ENCODE peak calls at places on chromosomes 3 and 15, in four cellular contexts. C is IMR-90, H is HepG2, B is K562. R is an unnamed sample.

GRCh38 chr3:73086071-73086494 is 24.6 kb downstream of the EBLN2 start:
- DNase-seq in C (peak), H (peak), B (peak), R (no peak)

GRCh38 chr3:134931045-134931775 is 136.2 kb downstream of the EPHB1 start:
- DNase-seq in C (no peak), H (no peak), B (no peak), R (no peak)

GRCh38 chr3:122975163-122975923 is 52.2 kb downstream of the SEMA5B start:
- DNase-seq in C (peak), H (no peak), B (no peak), R (no peak)

GRCh38 chr15:67092726-67093125 is 27.3 kb downstream of the SMAD3 start:
- DNase-seq in C (no peak), H (no peak), B (no peak), R (no peak)

GRCh38 chr3:129872107-129872506 is 21.4 kb downstream of the TMCC1 start:
- DNase-seq in C (no peak), H (no peak), B (no peak), R (no peak)

GRCh38 chr3:166526878-166527277 is 689.7 kb upstream of the BCHE start:
- DNase-seq in C (no peak), H (no peak), B (no peak), R (no peak)

GRCh38 chr3:54067060-54067459 is 55.3 kb upstream of the CACNA2D3 start:
- DNase-seq in C (no peak), H (no peak), B (no peak), R (no peak)

GRCh38 chr15:89783111-89783860 is 7.2 kb downstream of the MESP2 start:
- DNase-seq in C (peak), H (no peak), B (peak), R (no peak)

GRCh38 chr3:16056210-16056607 is 118.3 kb upstream of the GALNT15 start:
- DNase-seq in C (no peak), H (no peak), B (no peak), R (no peak)

GRCh38 chr3:123314409-123315270 is 112.9 kb downstream of the SEC22A start:
- DNase-seq in C (no peak), H (no peak), B (no peak), R (no peak)

GRCh38 chr15:92908369-92909057 is 8.4 kb downstream of the CHD2 start:
- DNase-seq in C (no peak), H (no peak), B (no peak), R (no peak)

GRCh38 chr15:90115783-90116182 is 13.5 kb upstream of the IDH2 start:
- DNase-seq in C (no peak), H (no peak), B (no peak), R (no peak)

GRCh38 chr3:23183731-23184130 is 19.4 kb upstream of the UBE2E2 start:
- DNase-seq in C (peak), H (peak), B (peak), R (no peak)

GRCh38 chr3:14925729-14926591 is 21.4 kb upstream of the NR2C2 start:
- DNase-seq in C (peak), H (peak), B (peak), R (no peak)

GRCh38 chr3:197371521-197372075 is 73.2 kb upstream of the DLG1 start:
- DNase-seq in C (no peak), H (no peak), B (no peak), R (no peak)

GRCh38 chr3:20288050-20288449 is 102.0 kb upstream of the SGO1 start:
- DNase-seq in C (no peak), H (no peak), B (no peak), R (no peak)

GRCh38 chr15:94584833-94585244 is 353.5 kb downstream of the MCTP2 start:
- DNase-seq in C (no peak), H (no peak), B (peak), R (peak)

GRCh38 chr3:8835385-8835784 is 66.0 kb upstream of the OXTR start:
- DNase-seq in C (no peak), H (no peak), B (no peak), R (no peak)

GRCh38 chr3:188176476-188176875 is 22.5 kb downstream of the LPP start:
- DNase-seq in C (no peak), H (no peak), B (no peak), R (no peak)

GRCh38 chr3:65751123-65751700 is 287.5 kb downstream of the MAGI1 start:
- DNase-seq in C (peak), H (peak), B (peak), R (no peak)

GRCh38 chr15:40263036-40263754 is 19.7 kb downstream of the ANKRD63 start:
- DNase-seq in C (peak), H (no peak), B (no peak), R (no peak)

GRCh38 chr3:106575029-106575428 is 706.2 kb upstream of the CBLB start:
- DNase-seq in C (no peak), H (no peak), B (no peak), R (no peak)

GRCh38 chr15:55407949-55408766 is at the start of the genes CCPG1 and PIERCE2:
- DNase-seq in C (peak), H (peak), B (peak), R (peak)

GRCh38 chr3:136891934-136892855 is 30.2 kb downstream of the NCK1 start:
- DNase-seq in C (no peak), H (no peak), B (no peak), R (no peak)

GRCh38 chr3:138174421-138175122 is at the start of gene DBR1:
- DNase-seq in C (peak), H (peak), B (peak), R (peak)

GRCh38 chr3:69181592-69182211 is 59.3 kb upstream of the LMOD3 start:
- DNase-seq in C (peak), H (peak), B (no peak), R (no peak)

GRCh38 chr15:90855139-90855538 is 13.2 kb upstream of the FURIN start:
- DNase-seq in C (no peak), H (no peak), B (no peak), R (no peak)

GRCh38 chr15:90001683-90002427 is 731 bp downstream of the ZNF710 start:
- DNase-seq in C (peak), H (peak), B (peak), R (no peak)

GRCh38 chr3:102125197-102125993 is 276.1 kb downstream of the NFKBIZ start:
- DNase-seq in C (no peak), H (no peak), B (no peak), R (no peak)

GRCh38 chr3:105518806-105519418 is 152.2 kb downstream of the ALCAM start:
- DNase-seq in C (peak), H (peak), B (peak), R (peak)

GRCh38 chr3:44048949-44049348 is 192.7 kb upstream of the TOPAZ1 start:
- DNase-seq in C (no peak), H (no peak), B (no peak), R (no peak)

GRCh38 chr3:25846282-25846681 is 56.4 kb downstream of the OXSM start:
- DNase-seq in C (no peak), H (no peak), B (no peak), R (no peak)

GRCh38 chr3:183534249-183534648 is 21.3 kb downstream of the KLHL6 start:
- DNase-seq in C (peak), H (no peak), B (no peak), R (no peak)

GRCh38 chr3:107938128-107938527 is 152.7 kb downstream of the CD47 start:
- DNase-seq in C (peak), H (peak), B (peak), R (no peak)

GRCh38 chr3:32018723-32019564 is 37.4 kb downstream of the ZNF860 start:
- DNase-seq in C (peak), H (peak), B (peak), R (no peak)

GRCh38 chr3:159126261-159127020 is 324.6 kb downstream of the MFSD1 start:
- DNase-seq in C (no peak), H (no peak), B (no peak), R (no peak)

GRCh38 chr15:87805117-87805820 is 451.3 kb downstream of the NTRK3 start:
- DNase-seq in C (no peak), H (no peak), B (no peak), R (no peak)

GRCh38 chr15:35827156-35827555 is 281.2 kb upstream of the DPH6 start:
- DNase-seq in C (peak), H (no peak), B (no peak), R (no peak)

GRCh38 chr3:38397320-38397719 is 50.7 kb downstream of the XYLB start:
- DNase-seq in C (peak), H (peak), B (peak), R (no peak)

GRCh38 chr3:195129644-195130492 is 141.1 kb downstream of the XXYLT1 start:
- DNase-seq in C (peak), H (no peak), B (peak), R (peak)
- TF ChIP-seq BHLHE40 in C (no peak), H (no peak), B (no peak), R (peak)

DNA sequence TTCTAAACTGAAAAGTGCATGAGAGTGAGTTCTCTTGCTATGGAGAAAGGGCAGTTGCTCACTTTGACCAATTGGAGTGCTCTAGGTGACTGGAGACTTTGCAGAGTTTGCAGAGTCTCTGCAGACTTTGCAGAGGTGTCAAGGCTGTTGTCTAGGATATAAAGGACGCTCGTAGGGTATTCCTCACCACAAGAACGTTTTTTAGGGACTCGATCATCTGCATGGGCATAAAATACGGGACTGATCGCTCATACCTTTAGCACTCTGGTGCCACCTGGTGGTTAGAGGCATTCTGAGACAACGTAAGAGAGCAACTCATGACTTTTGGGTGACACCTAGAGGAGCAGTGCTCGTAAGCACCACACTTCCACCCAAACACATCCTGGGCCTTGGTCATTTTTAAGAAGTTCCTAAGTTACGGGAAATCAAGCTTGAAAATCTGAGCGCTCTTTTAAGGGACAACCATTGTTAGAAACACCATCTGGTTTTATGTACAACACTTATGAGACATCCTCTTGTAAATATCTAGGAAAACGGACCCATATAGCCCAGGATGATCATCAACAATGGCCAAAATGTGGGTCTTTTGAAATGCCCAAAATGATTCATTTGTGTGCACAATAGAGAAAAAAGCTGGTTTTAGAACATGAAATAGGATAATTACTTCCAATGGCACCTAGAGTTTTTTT is 51.6 kb upstream of the XCR1 start:
- DNase-seq in C (peak), H (peak), B (peak), R (peak)
- TF ChIP-seq MXI1 in C (no peak), H (no peak), B (no peak), R (peak)

GRCh38 chr3:42377681-42378080 is 32.7 kb downstream of the LYZL4 start:
- DNase-seq in C (no peak), H (no peak), B (no peak), R (no peak)
- TF ChIP-seq BHLHE40 in C (no peak), H (no peak), B (no peak), R (no peak)

GRCh38 chr15:41811432-41812195 is 16.3 kb upstream of the JMJD7 start:
- DNase-seq in C (peak), H (peak), B (peak), R (no peak)
- TF ChIP-seq MXI1 in C (peak), H (no peak), B (no peak), R (no peak)

DNA sequence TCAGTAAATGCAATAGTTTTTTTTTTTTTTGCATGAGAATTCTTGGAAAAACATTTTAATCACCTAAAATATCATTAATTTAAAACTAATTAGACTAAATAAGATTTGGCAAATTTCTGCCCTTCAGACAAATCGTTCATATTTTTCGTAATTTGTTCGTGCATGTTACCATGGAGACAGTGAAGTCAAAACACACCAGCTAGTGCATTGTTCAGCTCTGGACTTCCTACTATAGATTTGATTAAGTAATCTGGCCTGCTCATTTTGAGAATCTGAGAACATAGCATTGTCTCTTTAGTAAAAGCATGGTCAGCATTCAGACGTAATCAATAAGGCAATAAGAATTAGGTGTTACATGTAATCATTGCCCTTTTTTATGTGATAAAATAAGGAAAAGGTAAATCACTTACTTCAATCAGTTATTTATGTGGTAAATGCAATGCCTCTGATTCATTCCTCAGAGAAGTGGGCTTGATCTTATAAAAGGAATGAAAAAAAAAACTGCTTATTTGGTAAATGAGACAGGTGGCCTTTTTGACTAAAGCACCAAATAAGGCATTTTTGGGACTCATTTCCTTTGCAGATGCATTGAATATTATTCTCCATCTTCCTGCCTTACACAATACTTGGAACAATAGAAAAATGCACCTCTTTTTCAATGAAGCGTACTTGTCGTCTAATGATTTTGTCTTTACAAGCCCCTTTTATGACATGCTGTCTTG is 84.6 kb upstream of the FNDC3B start:
- DNase-seq in C (no peak), H (peak), B (no peak), R (no peak)
- TF ChIP-seq BHLHE40 in C (no peak), H (no peak), B (no peak), R (no peak)

DNA sequence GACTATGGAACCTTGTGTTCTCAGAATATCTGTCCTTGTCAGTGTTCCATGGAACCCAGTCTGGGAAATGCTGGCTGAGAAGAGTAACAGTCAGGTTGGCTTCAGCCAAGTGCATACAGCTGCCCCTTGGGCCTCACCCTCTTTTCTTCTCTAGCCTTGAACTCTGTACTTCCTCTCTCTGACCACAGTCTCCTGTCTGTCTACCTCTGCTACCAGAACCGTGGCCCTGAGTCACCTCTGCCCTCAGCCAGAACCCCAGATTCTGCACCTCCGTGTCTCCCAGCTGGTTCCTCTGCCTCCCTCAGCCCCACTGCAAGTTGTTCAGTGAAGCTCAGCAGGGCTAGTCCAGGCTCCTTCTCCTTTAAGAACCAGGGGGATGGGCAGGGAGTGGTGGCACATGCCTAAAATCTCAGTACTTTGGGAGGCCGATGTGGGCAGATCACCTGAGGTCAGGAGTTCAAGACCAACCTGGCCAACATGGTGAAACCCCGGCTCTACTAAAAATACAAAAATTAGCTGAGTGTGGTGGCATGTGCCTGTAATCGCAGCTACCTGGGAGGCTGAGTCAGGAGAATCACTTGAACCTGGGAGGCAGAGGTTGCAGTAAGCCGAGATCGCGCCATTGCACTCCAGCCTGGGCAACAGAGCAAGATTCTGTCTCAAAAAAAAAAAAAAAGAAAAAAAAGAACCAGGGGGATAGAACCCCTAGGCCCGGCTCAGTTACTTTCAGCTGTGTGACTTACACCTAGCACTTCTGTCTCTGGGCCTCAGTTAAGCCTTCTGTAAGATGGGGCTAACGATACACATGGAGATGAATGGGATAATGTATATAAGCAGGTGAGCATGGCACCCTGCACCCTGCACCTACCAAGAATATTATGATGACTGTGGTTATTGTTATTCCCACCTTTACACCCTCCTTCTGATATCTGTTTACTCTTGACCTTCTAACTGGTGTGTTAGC is 24.3 kb upstream of the TATDN2 start:
- DNase-seq in C (no peak), H (peak), B (no peak), R (peak)
- TF ChIP-seq MXI1 in C (no peak), H (no peak), B (no peak), R (no peak)

GRCh38 chr3:131350506-131350905 is 31.1 kb upstream of the NUDT16 start:
- DNase-seq in C (peak), H (no peak), B (no peak), R (no peak)
- TF ChIP-seq BHLHE40 in C (no peak), H (no peak), B (no peak), R (no peak)

GRCh38 chr3:160319322-160319721 is 79.7 kb downstream of the IFT80 start:
- DNase-seq in C (no peak), H (no peak), B (no peak), R (no peak)

GRCh38 chr3:160312014-160312624 is 86.9 kb downstream of the C3orf80 start:
- DNase-seq in C (no peak), H (no peak), B (peak), R (no peak)

GRCh38 chr3:160314949-160315348 is 84.1 kb downstream of the IFT80 start:
- DNase-seq in C (no peak), H (no peak), B (no peak), R (no peak)
- TF ChIP-seq MXI1 in C (no peak), H (no peak), B (no peak), R (no peak)

GRCh38 chr3:13300546-13301294 is 119.4 kb downstream of the NUP210 start:
- DNase-seq in C (no peak), H (no peak), B (no peak), R (no peak)

GRCh38 chr3:13299531-13300155 is 120.5 kb downstream of the NUP210 start:
- DNase-seq in C (no peak), H (no peak), B (no peak), R (no peak)

GRCh38 chr3:13292371-13292770 is 127.8 kb downstream of the NUP210 start:
- DNase-seq in C (no peak), H (no peak), B (no peak), R (no peak)

GRCh38 chr3:13294442-13295351 is 125.4 kb downstream of the NUP210 start:
- DNase-seq in C (no peak), H (no peak), B (no peak), R (no peak)

GRCh38 chr3:13296662-13297061 is 123.5 kb downstream of the NUP210 start:
- DNase-seq in C (no peak), H (no peak), B (no peak), R (no peak)
- TF ChIP-seq BHLHE40 in C (no peak), H (no peak), B (no peak), R (no peak)